ENCODE peak calls at places on chromosomes 3 and 15, in five cellular contexts. J, U, B, Q and E are unnamed samples.

GRCh38 chr15:45650889-45651525 is 16.2 kb downstream of the SQOR start:
- DNase-seq in J (no peak), U (no peak), B (no peak), Q (no peak), E (no peak)

GRCh38 chr3:114176487-114176886 is 2.4 kb downstream of the DRD3 start:
- DNase-seq in J (no peak), U (no peak), B (no peak), Q (no peak), E (no peak)

GRCh38 chr15:100928632-100929280 is 9.6 kb downstream of the LRRK1 start:
- DNase-seq in J (no peak), U (no peak), B (no peak), Q (no peak), E (no peak)

GRCh38 chr15:100245855-100246254 is 95.9 kb downstream of the ADAMTS17 start:
- DNase-seq in J (no peak), U (no peak), B (no peak), Q (no peak), E (no peak)

GRCh38 chr3:150180349-150180748 is 209.7 kb upstream of the PFN2 start:
- DNase-seq in J (peak), U (no peak), B (no peak), Q (no peak), E (no peak)

GRCh38 chr3:100730524-100730923 is 21.2 kb downstream of the TFG start:
- DNase-seq in J (no peak), U (no peak), B (no peak), Q (peak), E (no peak)

GRCh38 chr3:195260286-195260905 is 10.6 kb downstream of the XXYLT1 start:
- DNase-seq in J (no peak), U (peak), B (no peak), Q (no peak), E (peak)

GRCh38 chr3:177934001-177934891 is 602.0 kb upstream of the KCNMB2 start:
- DNase-seq in J (peak), U (no peak), B (no peak), Q (no peak), E (no peak)

GRCh38 chr3:151015762-151016161 is 43.2 kb upstream of the CLRN1 start:
- DNase-seq in J (no peak), U (no peak), B (no peak), Q (no peak), E (no peak)

GRCh38 chr3:10387881-10388621 is 67.1 kb upstream of the SEC13 start:
- DNase-seq in J (no peak), U (no peak), B (no peak), Q (no peak), E (no peak)

GRCh38 chr3:158160958-158161357 is 51.1 kb downstream of the RSRC1 start:
- DNase-seq in J (no peak), U (no peak), B (no peak), Q (no peak), E (no peak)

GRCh38 chr15:31172606-31173005 is 71.1 kb upstream of the TRPM1 start:
- DNase-seq in J (no peak), U (no peak), B (no peak), Q (no peak), E (no peak)

GRCh38 chr3:32285910-32286309 is 47.4 kb downstream of the CMTM8 start:
- DNase-seq in J (no peak), U (no peak), B (no peak), Q (no peak), E (no peak)

GRCh38 chr3:159844383-159844730 is 144.3 kb upstream of the IL12A start:
- DNase-seq in J (no peak), U (no peak), B (no peak), Q (no peak), E (no peak)

GRCh38 chr15:74121858-74122257 is 8.5 kb upstream of the ISLR2 start:
- DNase-seq in J (no peak), U (no peak), B (no peak), Q (no peak), E (no peak)

GRCh38 chr3:146974001-146974400 is 368.9 kb upstream of the PLSCR5 start:
- DNase-seq in J (no peak), U (no peak), B (no peak), Q (no peak), E (no peak)

GRCh38 chr15:71203573-71204444 is 88.5 kb downstream of the THSD4 start:
- DNase-seq in J (no peak), U (no peak), B (no peak), Q (no peak), E (no peak)

GRCh38 chr3:16849240-16849639 is 35.5 kb upstream of the PLCL2 start:
- DNase-seq in J (no peak), U (no peak), B (no peak), Q (no peak), E (peak)

GRCh38 chr3:108329508-108329907 is 33.2 kb downstream of the HHLA2 start:
- DNase-seq in J (no peak), U (no peak), B (no peak), Q (no peak), E (no peak)

GRCh38 chr15:69755571-69756310 is 303.1 kb downstream of the RPLP1 start:
- DNase-seq in J (no peak), U (no peak), B (no peak), Q (peak), E (no peak)

GRCh38 chr3:65672876-65673815 is 365.6 kb downstream of the MAGI1 start:
- DNase-seq in J (peak), U (peak), B (peak), Q (no peak), E (peak)

GRCh38 chr3:184129012-184129411 is 6.1 kb upstream of the EIF2B5 start:
- DNase-seq in J (peak), U (peak), B (peak), Q (no peak), E (peak)

GRCh38 chr3:16928386-16929132 is 43.8 kb downstream of the PLCL2 start:
- DNase-seq in J (no peak), U (no peak), B (no peak), Q (no peak), E (no peak)

GRCh38 chr3:97896547-97896946 is 74.7 kb downstream of the CRYBG3 start:
- DNase-seq in J (no peak), U (no peak), B (no peak), Q (no peak), E (no peak)

GRCh38 chr3:113606539-113607218 is 74.3 kb downstream of the SIDT1 start:
- DNase-seq in J (no peak), U (no peak), B (no peak), Q (peak), E (peak)

GRCh38 chr3:72099331-72100061 is 314.5 kb upstream of the PROK2 start:
- DNase-seq in J (no peak), U (no peak), B (no peak), Q (no peak), E (no peak)

GRCh38 chr3:47344971-47345370 is 35.9 kb upstream of the PTPN23 start:
- DNase-seq in J (no peak), U (no peak), B (no peak), Q (no peak), E (no peak)

GRCh38 chr3:172709776-172710708 is 825 bp downstream of the NCEH1 start:
- DNase-seq in J (no peak), U (peak), B (peak), Q (no peak), E (no peak)

GRCh38 chr3:181757694-181758306 is 46.1 kb downstream of the SOX2 start:
- DNase-seq in J (no peak), U (no peak), B (no peak), Q (no peak), E (no peak)

GRCh38 chr3:158936530-158937113 is 134.8 kb downstream of the MFSD1 start:
- DNase-seq in J (no peak), U (no peak), B (no peak), Q (no peak), E (no peak)

GRCh38 chr3:149342413-149343340 is 9.2 kb upstream of the TM4SF18 start:
- DNase-seq in J (no peak), U (no peak), B (no peak), Q (no peak), E (no peak)

GRCh38 chr3:115695081-115695480 is 71.8 kb downstream of the GAP43 start:
- DNase-seq in J (no peak), U (no peak), B (no peak), Q (no peak), E (no peak)

GRCh38 chr3:1269808-1270207 is 177.0 kb downstream of the CNTN6 start:
- DNase-seq in J (no peak), U (no peak), B (no peak), Q (no peak), E (no peak)
- TF ChIP-seq REST in J (no peak), U (no peak), B (no peak), Q (no peak), E (no peak)

DNA sequence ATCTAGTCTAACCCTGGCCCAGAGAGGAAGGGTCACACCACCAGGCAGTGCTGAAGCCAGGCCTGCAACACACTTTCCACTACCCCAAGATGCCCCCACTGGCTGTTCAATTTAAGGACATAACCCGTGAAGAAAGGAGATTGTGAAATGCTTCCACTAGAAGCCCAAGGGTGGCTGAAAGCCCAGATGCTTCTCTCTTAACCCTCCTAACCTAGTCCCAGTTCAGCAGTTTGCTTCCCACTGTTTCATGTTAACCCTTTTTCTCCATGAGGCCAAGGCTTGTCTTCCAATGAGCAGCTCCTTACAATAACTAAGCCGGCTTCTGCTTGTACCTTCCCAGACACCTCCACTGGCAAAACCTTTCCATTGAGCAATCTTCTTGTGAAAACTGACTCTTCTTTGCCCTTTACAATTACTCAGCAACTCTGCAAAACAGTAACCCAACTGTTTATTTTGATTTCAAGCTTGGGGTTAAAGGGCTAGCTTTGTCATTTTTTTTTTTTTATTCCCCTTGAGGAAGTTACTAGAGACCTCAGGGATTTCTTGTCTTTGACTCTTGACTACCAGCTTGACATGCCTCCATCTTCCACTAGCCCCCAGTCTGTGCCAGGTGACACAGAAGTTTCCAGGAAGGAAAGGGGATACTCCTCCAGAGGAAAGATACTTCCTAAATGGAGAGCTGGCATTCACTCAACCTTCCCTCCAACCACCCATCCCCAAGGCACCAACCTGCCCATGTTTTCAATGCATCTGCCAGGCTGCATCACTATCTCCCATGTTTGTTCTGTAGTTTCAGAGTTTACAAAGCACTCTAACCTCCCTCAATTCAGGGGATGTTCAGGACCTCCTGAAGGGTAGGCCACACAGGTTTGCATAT is 198.6 kb upstream of the LPP start:
- DNase-seq in J (peak), U (no peak), B (no peak), Q (no peak), E (peak)
- H3K27ac ChIP-seq in J (peak), U (no peak), B (no peak), Q (no peak), E (peak)

GRCh38 chr15:38069506-38069905 is 135.1 kb downstream of the TMCO5A start:
- DNase-seq in J (no peak), U (peak), B (no peak), Q (no peak), E (no peak)
- TF ChIP-seq GABPA in J (no peak), U (no peak), B (peak), Q (no peak), E (no peak)

GRCh38 chr15:90606641-90607040 is 76.9 kb downstream of the CRTC3 start:
- DNase-seq in J (no peak), U (no peak), B (no peak), Q (no peak), E (no peak)

GRCh38 chr15:90607361-90607760 is 77.6 kb downstream of the CRTC3 start:
- DNase-seq in J (no peak), U (no peak), B (no peak), Q (no peak), E (no peak)

GRCh38 chr15:90609254-90610185 is 79.8 kb downstream of the CRTC3 start:
- DNase-seq in J (no peak), U (no peak), B (no peak), Q (no peak), E (no peak)

GRCh38 chr15:90611157-90611556 is 81.4 kb downstream of the CRTC3 start:
- DNase-seq in J (no peak), U (no peak), B (no peak), Q (no peak), E (no peak)

GRCh38 chr15:90610220-90610619 is 80.5 kb downstream of the CRTC3 start:
- DNase-seq in J (no peak), U (no peak), B (no peak), Q (no peak), E (no peak)
- TF ChIP-seq REST in J (no peak), U (no peak), B (no peak), Q (no peak), E (no peak)